ENCODE peak calls at places on chromosomes 16 and 17, in ten cellular contexts. D is NCI-H69, B is neural crest cell, I is midbrain, O is left lung, E is COLO829, P is iris pigment epithelial cell, W is GM04504, Y is fibroblast of the conjunctiva, H is NCI-H460. K is an unnamed sample.

GRCh38 chr17:80751460-80752368 is 207.1 kb downstream of the RPTOR start:
- DNase-seq in P (peak), W (peak), I (peak), E (no peak), H (no peak), O (no peak), B (no peak), Y (no peak), D (no peak), K (no peak)

GRCh38 chr17:4605826-4606225 is 21.5 kb downstream of the SMTNL2 start:
- DNase-seq in E (no peak), B (no peak), I (no peak), H (no peak), D (peak), P (peak), W (no peak), Y (no peak), O (no peak), K (no peak)

GRCh38 chr16:10750793-10751192 is 7.2 kb downstream of the NUBP1 start:
- DNase-seq in E (no peak), Y (no peak), H (no peak), I (no peak), B (no peak), O (no peak), P (no peak), D (no peak), W (no peak), K (no peak)

GRCh38 chr17:16374129-16374528 is 6.8 kb upstream of the UBB start:
- DNase-seq in H (no peak), P (peak), I (no peak), O (no peak), Y (peak), D (no peak), B (no peak), E (no peak), W (peak), K (no peak)

GRCh38 chr16:3706253-3707145 is 10.8 kb downstream of the TRAP1 start:
- DNase-seq in H (no peak), P (no peak), I (no peak), W (no peak), D (no peak), Y (no peak), O (no peak), B (no peak), E (no peak), K (no peak)

GRCh38 chr17:74280093-74280513 is 6.1 kb downstream of the DNAI2 start:
- DNase-seq in W (no peak), Y (no peak), H (no peak), I (no peak), D (no peak), B (no peak), P (no peak), O (peak), E (no peak), K (no peak)

GRCh38 chr16:57988929-57989328 is 11.5 kb downstream of the ZNF319 start:
- DNase-seq in I (peak), W (no peak), O (peak), H (no peak), Y (no peak), E (no peak), P (no peak), D (peak), B (no peak), K (no peak)

GRCh38 chr17:50493744-50494143 is 14.5 kb upstream of the MYCBPAP start:
- DNase-seq in W (no peak), D (no peak), I (no peak), E (no peak), O (no peak), Y (no peak), H (no peak), B (no peak), P (no peak), K (no peak)

GRCh38 chr17:69335018-69335417 is 8.1 kb upstream of the ABCA5 start:
- DNase-seq in D (no peak), B (no peak), P (peak), E (peak), W (peak), I (peak), O (no peak), H (peak), Y (peak), K (peak)

GRCh38 chr16:46929378-46930332 is 43.8 kb downstream of the DNAJA2 start:
- DNase-seq in B (peak), W (peak), O (peak), H (peak), I (peak), E (peak), D (peak), Y (peak), P (peak), K (peak)

GRCh38 chr16:15879255-15879804 is 9.1 kb downstream of the CEP20 start:
- DNase-seq in Y (peak), I (no peak), B (no peak), H (peak), E (no peak), P (peak), W (peak), D (peak), O (no peak), K (no peak)

GRCh38 chr16:59305850-59306249 is 571.7 kb upstream of the GOT2 start:
- DNase-seq in W (no peak), E (no peak), B (no peak), H (no peak), Y (no peak), O (no peak), D (no peak), P (no peak), I (no peak), K (no peak)

GRCh38 chr17:77427471-77427991 is 286.8 kb downstream of the SEC14L1 start:
- DNase-seq in D (peak), P (peak), H (no peak), O (no peak), I (no peak), E (no peak), B (no peak), Y (peak), W (no peak), K (no peak)

GRCh38 chr17:17722081-17722905 is 41.0 kb downstream of the RAI1 start:
- DNase-seq in D (peak), O (no peak), E (no peak), I (peak), W (no peak), B (no peak), H (no peak), P (no peak), Y (no peak), K (no peak)

GRCh38 chr17:42855048-42855596 is 4.1 kb downstream of the AOC3 start:
- DNase-seq in Y (no peak), B (no peak), O (no peak), E (no peak), H (no peak), I (no peak), P (no peak), W (no peak), D (no peak), K (no peak)

GRCh38 chr17:30812218-30813177 is 12.0 kb downstream of the CRLF3 start:
- DNase-seq in I (no peak), Y (no peak), D (no peak), B (no peak), O (no peak), P (peak), W (no peak), H (no peak), E (no peak), K (no peak)

GRCh38 chr16:15701975-15702970 is 52.2 kb downstream of the NDE1 start:
- DNase-seq in B (no peak), Y (no peak), O (peak), W (peak), H (no peak), P (peak), D (no peak), E (no peak), I (no peak), K (no peak)